ENCODE peak calls at places on chromosomes 2 and 18, in eight cellular contexts. One of them, this sample, is unnamed.

GRCh38 chr2:65064728-65065552 is 8.7 kb downstream of the CEP68 start:
- DNase-seq in K562: peak; percentile 56
- DNase-seq in 8988T: no peak
- DNase-seq in activated CD4-positive, alpha-beta T cell treated with anti-CD3 and anti-CD28 coated beads, Interleukin-2, amount 10 ng/mL, durations not matched to agents 24 days and 14 days: peak; percentile 87
- DNase-seq in EH: peak; percentile 92
- DNase-seq in activated CD8-positive, alpha-beta memory T cell treated with anti-CD3 and anti-CD28 coated beads for 24 hours: peak; percentile 70
- DNase-seq in fibroblast of mammary gland: peak; percentile 99
- DNase-seq in NCI-H2081: no peak
- DNase-seq in this sample: no peak

GRCh38 chr18:3511980-3512379 is 62.0 kb downstream of the TGIF1 start:
- DNase-seq in K562: peak; percentile 66
- DNase-seq in 8988T: no peak
- DNase-seq in activated CD4-positive, alpha-beta T cell treated with anti-CD3 and anti-CD28 coated beads, Interleukin-2, amount 10 ng/mL, durations not matched to agents 24 days and 14 days: no peak
- DNase-seq in EH: peak; percentile 89
- DNase-seq in activated CD8-positive, alpha-beta memory T cell treated with anti-CD3 and anti-CD28 coated beads for 24 hours: no peak
- DNase-seq in fibroblast of mammary gland: peak; percentile 86
- DNase-seq in NCI-H2081: no peak
- DNase-seq in this sample: no peak

GRCh38 chr18:10296491-10296890 is 157.9 kb upstream of the APCDD1 start:
- DNase-seq in K562: no peak
- DNase-seq in 8988T: no peak
- DNase-seq in activated CD4-positive, alpha-beta T cell treated with anti-CD3 and anti-CD28 coated beads, Interleukin-2, amount 10 ng/mL, durations not matched to agents 24 days and 14 days: no peak
- DNase-seq in EH: no peak
- DNase-seq in activated CD8-positive, alpha-beta memory T cell treated with anti-CD3 and anti-CD28 coated beads for 24 hours: no peak
- DNase-seq in fibroblast of mammary gland: no peak
- DNase-seq in NCI-H2081: no peak
- DNase-seq in this sample: no peak

GRCh38 chr18:9173770-9174233 is 37.2 kb downstream of the ANKRD12 start:
- DNase-seq in K562: no peak
- DNase-seq in 8988T: no peak
- DNase-seq in activated CD4-positive, alpha-beta T cell treated with anti-CD3 and anti-CD28 coated beads, Interleukin-2, amount 10 ng/mL, durations not matched to agents 24 days and 14 days: no peak
- DNase-seq in EH: no peak
- DNase-seq in activated CD8-positive, alpha-beta memory T cell treated with anti-CD3 and anti-CD28 coated beads for 24 hours: no peak
- DNase-seq in fibroblast of mammary gland: peak; percentile 16
- DNase-seq in NCI-H2081: no peak
- DNase-seq in this sample: no peak

GRCh38 chr2:47312504-47312875 is 90.5 kb upstream of the MSH2 start:
- DNase-seq in K562: no peak
- DNase-seq in 8988T: no peak
- DNase-seq in activated CD4-positive, alpha-beta T cell treated with anti-CD3 and anti-CD28 coated beads, Interleukin-2, amount 10 ng/mL, durations not matched to agents 24 days and 14 days: no peak
- DNase-seq in EH: no peak
- DNase-seq in activated CD8-positive, alpha-beta memory T cell treated with anti-CD3 and anti-CD28 coated beads for 24 hours: no peak
- DNase-seq in fibroblast of mammary gland: no peak
- DNase-seq in NCI-H2081: no peak
- DNase-seq in this sample: no peak

GRCh38 chr18:3966985-3967856 is 487.9 kb downstream of the DLGAP1 start:
- DNase-seq in K562: no peak
- DNase-seq in 8988T: no peak
- DNase-seq in activated CD4-positive, alpha-beta T cell treated with anti-CD3 and anti-CD28 coated beads, Interleukin-2, amount 10 ng/mL, durations not matched to agents 24 days and 14 days: peak; percentile 34
- DNase-seq in EH: peak; percentile 83
- DNase-seq in activated CD8-positive, alpha-beta memory T cell treated with anti-CD3 and anti-CD28 coated beads for 24 hours: no peak
- DNase-seq in fibroblast of mammary gland: peak; percentile 22
- DNase-seq in NCI-H2081: no peak
- DNase-seq in this sample: no peak

GRCh38 chr2:209383212-209383611 is 40.6 kb upstream of the MAP2 start:
- DNase-seq in K562: no peak
- DNase-seq in 8988T: peak; percentile 9
- DNase-seq in activated CD4-positive, alpha-beta T cell treated with anti-CD3 and anti-CD28 coated beads, Interleukin-2, amount 10 ng/mL, durations not matched to agents 24 days and 14 days: no peak
- DNase-seq in EH: peak; percentile 61
- DNase-seq in activated CD8-positive, alpha-beta memory T cell treated with anti-CD3 and anti-CD28 coated beads for 24 hours: no peak
- DNase-seq in fibroblast of mammary gland: peak; percentile 86
- DNase-seq in NCI-H2081: no peak
- DNase-seq in this sample: no peak

GRCh38 chr2:162074579-162074922 is 536 bp upstream of the DPP4 start:
- DNase-seq in K562: no peak
- DNase-seq in 8988T: no peak
- DNase-seq in activated CD4-positive, alpha-beta T cell treated with anti-CD3 and anti-CD28 coated beads, Interleukin-2, amount 10 ng/mL, durations not matched to agents 24 days and 14 days: no peak
- DNase-seq in EH: no peak
- DNase-seq in activated CD8-positive, alpha-beta memory T cell treated with anti-CD3 and anti-CD28 coated beads for 24 hours: no peak
- DNase-seq in fibroblast of mammary gland: peak; percentile 48
- DNase-seq in NCI-H2081: no peak
- DNase-seq in this sample: no peak

GRCh38 chr18:6414723-6415362 is at the start of gene L3MBTL4:
- DNase-seq in K562: no peak
- DNase-seq in 8988T: peak; percentile 77
- DNase-seq in activated CD4-positive, alpha-beta T cell treated with anti-CD3 and anti-CD28 coated beads, Interleukin-2, amount 10 ng/mL, durations not matched to agents 24 days and 14 days: peak; percentile 66
- DNase-seq in EH: no peak
- DNase-seq in activated CD8-positive, alpha-beta memory T cell treated with anti-CD3 and anti-CD28 coated beads for 24 hours: no peak
- DNase-seq in fibroblast of mammary gland: no peak
- DNase-seq in NCI-H2081: peak; percentile 52
- DNase-seq in this sample: peak; percentile 68

GRCh38 chr2:176088937-176089842 is 3.3 kb upstream of the HOXD13 start:
- DNase-seq in K562: no peak
- DNase-seq in 8988T: no peak
- DNase-seq in activated CD4-positive, alpha-beta T cell treated with anti-CD3 and anti-CD28 coated beads, Interleukin-2, amount 10 ng/mL, durations not matched to agents 24 days and 14 days: no peak
- DNase-seq in EH: no peak
- DNase-seq in activated CD8-positive, alpha-beta memory T cell treated with anti-CD3 and anti-CD28 coated beads for 24 hours: no peak
- DNase-seq in fibroblast of mammary gland: no peak
- DNase-seq in NCI-H2081: no peak
- DNase-seq in this sample: no peak

GRCh38 chr2:31764169-31764568 is 183.4 kb upstream of the SRD5A2 start:
- DNase-seq in K562: no peak
- DNase-seq in 8988T: no peak
- DNase-seq in activated CD4-positive, alpha-beta T cell treated with anti-CD3 and anti-CD28 coated beads, Interleukin-2, amount 10 ng/mL, durations not matched to agents 24 days and 14 days: no peak
- DNase-seq in EH: peak; percentile 59
- DNase-seq in activated CD8-positive, alpha-beta memory T cell treated with anti-CD3 and anti-CD28 coated beads for 24 hours: no peak
- DNase-seq in fibroblast of mammary gland: peak; percentile 0
- DNase-seq in NCI-H2081: no peak
- DNase-seq in this sample: no peak

GRCh38 chr18:2857491-2858063 is 10.8 kb downstream of the EMILIN2 start:
- DNase-seq in K562: no peak
- DNase-seq in 8988T: no peak
- DNase-seq in activated CD4-positive, alpha-beta T cell treated with anti-CD3 and anti-CD28 coated beads, Interleukin-2, amount 10 ng/mL, durations not matched to agents 24 days and 14 days: no peak
- DNase-seq in EH: peak; percentile 94
- DNase-seq in activated CD8-positive, alpha-beta memory T cell treated with anti-CD3 and anti-CD28 coated beads for 24 hours: no peak
- DNase-seq in fibroblast of mammary gland: peak; percentile 99
- DNase-seq in NCI-H2081: no peak
- DNase-seq in this sample: peak; percentile 97

GRCh38 chr2:240624950-240625621 is at the start of gene GPR35:
- DNase-seq in K562: peak; percentile 61
- DNase-seq in 8988T: peak; percentile 17
- DNase-seq in activated CD4-positive, alpha-beta T cell treated with anti-CD3 and anti-CD28 coated beads, Interleukin-2, amount 10 ng/mL, durations not matched to agents 24 days and 14 days: peak; percentile 91
- DNase-seq in EH: peak; percentile 86
- DNase-seq in activated CD8-positive, alpha-beta memory T cell treated with anti-CD3 and anti-CD28 coated beads for 24 hours: peak; percentile 90
- DNase-seq in fibroblast of mammary gland: peak; percentile 75
- DNase-seq in NCI-H2081: no peak
- DNase-seq in this sample: no peak

GRCh38 chr18:29594494-29594893 is 1417.6 kb upstream of the CDH2 start:
- DNase-seq in K562: no peak
- DNase-seq in 8988T: no peak
- DNase-seq in activated CD4-positive, alpha-beta T cell treated with anti-CD3 and anti-CD28 coated beads, Interleukin-2, amount 10 ng/mL, durations not matched to agents 24 days and 14 days: peak; percentile 59
- DNase-seq in EH: no peak
- DNase-seq in activated CD8-positive, alpha-beta memory T cell treated with anti-CD3 and anti-CD28 coated beads for 24 hours: no peak
- DNase-seq in fibroblast of mammary gland: no peak
- DNase-seq in NCI-H2081: no peak
- DNase-seq in this sample: no peak

GRCh38 chr2:217980591-217980990 is 22.2 kb downstream of the TNS1 start:
- DNase-seq in K562: no peak
- DNase-seq in 8988T: no peak
- DNase-seq in activated CD4-positive, alpha-beta T cell treated with anti-CD3 and anti-CD28 coated beads, Interleukin-2, amount 10 ng/mL, durations not matched to agents 24 days and 14 days: no peak
- DNase-seq in EH: no peak
- DNase-seq in activated CD8-positive, alpha-beta memory T cell treated with anti-CD3 and anti-CD28 coated beads for 24 hours: no peak
- DNase-seq in fibroblast of mammary gland: no peak
- DNase-seq in NCI-H2081: no peak
- DNase-seq in this sample: no peak

GRCh38 chr2:165237056-165237455 is 2.2 kb upstream of the SCN2A start:
- DNase-seq in K562: no peak
- DNase-seq in 8988T: no peak
- DNase-seq in activated CD4-positive, alpha-beta T cell treated with anti-CD3 and anti-CD28 coated beads, Interleukin-2, amount 10 ng/mL, durations not matched to agents 24 days and 14 days: no peak
- DNase-seq in EH: no peak
- DNase-seq in activated CD8-positive, alpha-beta memory T cell treated with anti-CD3 and anti-CD28 coated beads for 24 hours: no peak
- DNase-seq in fibroblast of mammary gland: no peak
- DNase-seq in NCI-H2081: no peak
- DNase-seq in this sample: no peak

GRCh38 chr2:40488927-40489677 is 37.2 kb upstream of the SLC8A1 start:
- DNase-seq in K562: no peak
- DNase-seq in 8988T: no peak
- DNase-seq in activated CD4-positive, alpha-beta T cell treated with anti-CD3 and anti-CD28 coated beads, Interleukin-2, amount 10 ng/mL, durations not matched to agents 24 days and 14 days: peak; percentile 58
- DNase-seq in EH: peak; percentile 72
- DNase-seq in activated CD8-positive, alpha-beta memory T cell treated with anti-CD3 and anti-CD28 coated beads for 24 hours: no peak
- DNase-seq in fibroblast of mammary gland: peak; percentile 28
- DNase-seq in NCI-H2081: no peak
- DNase-seq in this sample: no peak

GRCh38 chr2:187138240-187138639 is 289.3 kb upstream of the ZSWIM2 start:
- DNase-seq in K562: peak; percentile 7
- DNase-seq in 8988T: no peak
- DNase-seq in activated CD4-positive, alpha-beta T cell treated with anti-CD3 and anti-CD28 coated beads, Interleukin-2, amount 10 ng/mL, durations not matched to agents 24 days and 14 days: no peak
- DNase-seq in EH: peak; percentile 51
- DNase-seq in activated CD8-positive, alpha-beta memory T cell treated with anti-CD3 and anti-CD28 coated beads for 24 hours: no peak
- DNase-seq in fibroblast of mammary gland: peak; percentile 47
- DNase-seq in NCI-H2081: no peak
- DNase-seq in this sample: no peak

GRCh38 chr2:49928541-49928940 is 774.2 kb upstream of the FSHR start:
- DNase-seq in K562: no peak
- DNase-seq in 8988T: no peak
- DNase-seq in activated CD4-positive, alpha-beta T cell treated with anti-CD3 and anti-CD28 coated beads, Interleukin-2, amount 10 ng/mL, durations not matched to agents 24 days and 14 days: no peak
- DNase-seq in EH: no peak
- DNase-seq in activated CD8-positive, alpha-beta memory T cell treated with anti-CD3 and anti-CD28 coated beads for 24 hours: no peak
- DNase-seq in fibroblast of mammary gland: no peak
- DNase-seq in NCI-H2081: no peak
- DNase-seq in this sample: no peak

GRCh38 chr2:216221806-216222205 is 112.7 kb downstream of the XRCC5 start:
- DNase-seq in K562: peak; percentile 19
- DNase-seq in 8988T: no peak
- DNase-seq in activated CD4-positive, alpha-beta T cell treated with anti-CD3 and anti-CD28 coated beads, Interleukin-2, amount 10 ng/mL, durations not matched to agents 24 days and 14 days: no peak
- DNase-seq in EH: peak; percentile 83
- DNase-seq in activated CD8-positive, alpha-beta memory T cell treated with anti-CD3 and anti-CD28 coated beads for 24 hours: peak; percentile 35
- DNase-seq in fibroblast of mammary gland: peak; percentile 65
- DNase-seq in NCI-H2081: no peak
- DNase-seq in this sample: no peak

GRCh38 chr18:10908760-10909159 is 240.6 kb downstream of the PIEZO2 start:
- DNase-seq in K562: no peak
- DNase-seq in 8988T: no peak
- DNase-seq in activated CD4-positive, alpha-beta T cell treated with anti-CD3 and anti-CD28 coated beads, Interleukin-2, amount 10 ng/mL, durations not matched to agents 24 days and 14 days: no peak
- DNase-seq in EH: no peak
- DNase-seq in activated CD8-positive, alpha-beta memory T cell treated with anti-CD3 and anti-CD28 coated beads for 24 hours: no peak
- DNase-seq in fibroblast of mammary gland: no peak
- DNase-seq in NCI-H2081: no peak
- DNase-seq in this sample: peak; percentile 29

GRCh38 chr2:219430633-219431615 is 3.7 kb upstream of the SPEG start:
- DNase-seq in K562: no peak
- DNase-seq in 8988T: no peak
- DNase-seq in activated CD4-positive, alpha-beta T cell treated with anti-CD3 and anti-CD28 coated beads, Interleukin-2, amount 10 ng/mL, durations not matched to agents 24 days and 14 days: no peak
- DNase-seq in EH: peak; percentile 58
- DNase-seq in activated CD8-positive, alpha-beta memory T cell treated with anti-CD3 and anti-CD28 coated beads for 24 hours: no peak
- DNase-seq in fibroblast of mammary gland: peak; percentile 29
- DNase-seq in NCI-H2081: peak; percentile 35
- DNase-seq in this sample: no peak

GRCh38 chr2:158723921-158724802 is 71.0 kb upstream of the DAPL1 start:
- DNase-seq in K562: peak; percentile 53
- DNase-seq in 8988T: peak; percentile 59
- DNase-seq in activated CD4-positive, alpha-beta T cell treated with anti-CD3 and anti-CD28 coated beads, Interleukin-2, amount 10 ng/mL, durations not matched to agents 24 days and 14 days: no peak
- DNase-seq in EH: peak; percentile 26
- DNase-seq in activated CD8-positive, alpha-beta memory T cell treated with anti-CD3 and anti-CD28 coated beads for 24 hours: no peak
- DNase-seq in fibroblast of mammary gland: no peak
- DNase-seq in NCI-H2081: no peak
- DNase-seq in this sample: no peak

GRCh38 chr2:240614391-240614790 is 10.9 kb upstream of the GPR35 start:
- DNase-seq in K562: no peak
- DNase-seq in 8988T: no peak
- DNase-seq in activated CD4-positive, alpha-beta T cell treated with anti-CD3 and anti-CD28 coated beads, Interleukin-2, amount 10 ng/mL, durations not matched to agents 24 days and 14 days: no peak
- DNase-seq in EH: no peak
- DNase-seq in activated CD8-positive, alpha-beta memory T cell treated with anti-CD3 and anti-CD28 coated beads for 24 hours: no peak
- DNase-seq in fibroblast of mammary gland: no peak
- DNase-seq in NCI-H2081: no peak
- DNase-seq in this sample: no peak

GRCh38 chr2:72028996-72029395 is 118.7 kb downstream of the CYP26B1 start:
- DNase-seq in K562: no peak
- DNase-seq in 8988T: no peak
- DNase-seq in activated CD4-positive, alpha-beta T cell treated with anti-CD3 and anti-CD28 coated beads, Interleukin-2, amount 10 ng/mL, durations not matched to agents 24 days and 14 days: peak; percentile 35
- DNase-seq in EH: no peak
- DNase-seq in activated CD8-positive, alpha-beta memory T cell treated with anti-CD3 and anti-CD28 coated beads for 24 hours: peak; percentile 19
- DNase-seq in fibroblast of mammary gland: no peak
- DNase-seq in NCI-H2081: no peak
- DNase-seq in this sample: peak; percentile 88